ENCODE peak calls at places on chromosomes 13 and 19, in eight cellular contexts. One of them, this sample, is unnamed.

GRCh38 chr19:34120846-34121639 is 51.3 kb upstream of the LSM14A start:
- DNase-seq in activated naive CD8-positive, alpha-beta T cell treated with anti-CD3 and anti-CD28 coated beads, Interleukin-2, amount 50 U/mL, for 24 hours: peak; percentile 60
- DNase-seq in right lobe of liver: peak; percentile 30
- DNase-seq in T-helper 17 cell: peak; percentile 27
- DNase-seq in SW 1271: peak; percentile 27
- DNase-seq in fibroblast of the conjunctiva: peak; percentile 33
- DNase-seq in ecto neural progenitor cell: peak; percentile 55
- DNase-seq in NCI-H1436 treated with DMSO at 0.1 percent for 48 hours: no peak
- DNase-seq in this sample: peak; percentile 43

GRCh38 chr13:87274209-87274819 is 396.9 kb upstream of the SLITRK5 start:
- DNase-seq in NCI-H1436 treated with DMSO at 0.1 percent for 48 hours: no peak
- DNase-seq in fibroblast of the conjunctiva: peak; percentile 1
- DNase-seq in SW 1271: peak; percentile 77
- DNase-seq in right lobe of liver: peak; percentile 9
- DNase-seq in ecto neural progenitor cell: peak; percentile 53
- DNase-seq in T-helper 17 cell: no peak
- DNase-seq in activated naive CD8-positive, alpha-beta T cell treated with anti-CD3 and anti-CD28 coated beads, Interleukin-2, amount 50 U/mL, for 24 hours: peak; percentile 27
- DNase-seq in this sample: no peak

GRCh38 chr13:112984954-112985802 is 16.2 kb downstream of the MCF2L start:
- DNase-seq in right lobe of liver: peak; percentile 48
- DNase-seq in activated naive CD8-positive, alpha-beta T cell treated with anti-CD3 and anti-CD28 coated beads, Interleukin-2, amount 50 U/mL, for 24 hours: no peak
- DNase-seq in NCI-H1436 treated with DMSO at 0.1 percent for 48 hours: no peak
- DNase-seq in T-helper 17 cell: no peak
- DNase-seq in fibroblast of the conjunctiva: no peak
- DNase-seq in ecto neural progenitor cell: no peak
- DNase-seq in SW 1271: no peak
- DNase-seq in this sample: no peak

GRCh38 chr19:48635966-48636858 is 967 bp downstream of the DBP start:
- DNase-seq in ecto neural progenitor cell: peak; percentile 62
- DNase-seq in T-helper 17 cell: peak; percentile 33
- DNase-seq in activated naive CD8-positive, alpha-beta T cell treated with anti-CD3 and anti-CD28 coated beads, Interleukin-2, amount 50 U/mL, for 24 hours: no peak
- DNase-seq in fibroblast of the conjunctiva: no peak
- DNase-seq in SW 1271: no peak
- DNase-seq in right lobe of liver: peak; percentile 61
- DNase-seq in NCI-H1436 treated with DMSO at 0.1 percent for 48 hours: no peak
- DNase-seq in this sample: no peak

GRCh38 chr19:6753178-6754031 is 13.8 kb downstream of the SH2D3A start:
- DNase-seq in SW 1271: peak; percentile 36
- DNase-seq in ecto neural progenitor cell: peak; percentile 97
- DNase-seq in activated naive CD8-positive, alpha-beta T cell treated with anti-CD3 and anti-CD28 coated beads, Interleukin-2, amount 50 U/mL, for 24 hours: peak; percentile 88
- DNase-seq in right lobe of liver: peak; percentile 87
- DNase-seq in fibroblast of the conjunctiva: peak; percentile 55
- DNase-seq in NCI-H1436 treated with DMSO at 0.1 percent for 48 hours: no peak
- DNase-seq in T-helper 17 cell: peak; percentile 70
- DNase-seq in this sample: no peak

GRCh38 chr13:99662678-99663077 is 161.4 kb downstream of the TM9SF2 start:
- DNase-seq in SW 1271: no peak
- DNase-seq in activated naive CD8-positive, alpha-beta T cell treated with anti-CD3 and anti-CD28 coated beads, Interleukin-2, amount 50 U/mL, for 24 hours: no peak
- DNase-seq in fibroblast of the conjunctiva: no peak
- DNase-seq in right lobe of liver: no peak
- DNase-seq in NCI-H1436 treated with DMSO at 0.1 percent for 48 hours: no peak
- DNase-seq in T-helper 17 cell: no peak
- DNase-seq in ecto neural progenitor cell: no peak
- DNase-seq in this sample: no peak

GRCh38 chr19:507286-508203 is at the start of gene TPGS1:
- DNase-seq in T-helper 17 cell: peak; percentile 76
- DNase-seq in activated naive CD8-positive, alpha-beta T cell treated with anti-CD3 and anti-CD28 coated beads, Interleukin-2, amount 50 U/mL, for 24 hours: peak; percentile 84
- DNase-seq in right lobe of liver: peak; percentile 94
- DNase-seq in ecto neural progenitor cell: peak; percentile 95
- DNase-seq in fibroblast of the conjunctiva: no peak
- DNase-seq in SW 1271: peak; percentile 74
- DNase-seq in NCI-H1436 treated with DMSO at 0.1 percent for 48 hours: no peak
- DNase-seq in this sample: no peak

GRCh38 chr13:113862766-113863510 is 938 bp downstream of the GAS6 start:
- DNase-seq in NCI-H1436 treated with DMSO at 0.1 percent for 48 hours: no peak
- DNase-seq in activated naive CD8-positive, alpha-beta T cell treated with anti-CD3 and anti-CD28 coated beads, Interleukin-2, amount 50 U/mL, for 24 hours: no peak
- DNase-seq in ecto neural progenitor cell: peak; percentile 72
- DNase-seq in T-helper 17 cell: no peak
- DNase-seq in right lobe of liver: peak; percentile 64
- DNase-seq in SW 1271: no peak
- DNase-seq in fibroblast of the conjunctiva: no peak
- DNase-seq in this sample: no peak

GRCh38 chr19:31144471-31144870 is 204.8 kb downstream of the TSHZ3 start:
- DNase-seq in ecto neural progenitor cell: no peak
- DNase-seq in right lobe of liver: no peak
- DNase-seq in SW 1271: no peak
- DNase-seq in fibroblast of the conjunctiva: no peak
- DNase-seq in T-helper 17 cell: no peak
- DNase-seq in NCI-H1436 treated with DMSO at 0.1 percent for 48 hours: no peak
- DNase-seq in activated naive CD8-positive, alpha-beta T cell treated with anti-CD3 and anti-CD28 coated beads, Interleukin-2, amount 50 U/mL, for 24 hours: no peak
- DNase-seq in this sample: no peak

GRCh38 chr19:16074488-16075365 is 1.6 kb upstream of the TPM4 start:
- DNase-seq in SW 1271: no peak
- DNase-seq in ecto neural progenitor cell: no peak
- DNase-seq in T-helper 17 cell: no peak
- DNase-seq in right lobe of liver: no peak
- DNase-seq in activated naive CD8-positive, alpha-beta T cell treated with anti-CD3 and anti-CD28 coated beads, Interleukin-2, amount 50 U/mL, for 24 hours: no peak
- DNase-seq in fibroblast of the conjunctiva: no peak
- DNase-seq in NCI-H1436 treated with DMSO at 0.1 percent for 48 hours: no peak
- DNase-seq in this sample: no peak

GRCh38 chr13:38202730-38203129 is 146.9 kb upstream of the UFM1 start:
- DNase-seq in T-helper 17 cell: no peak
- DNase-seq in fibroblast of the conjunctiva: no peak
- DNase-seq in right lobe of liver: no peak
- DNase-seq in ecto neural progenitor cell: no peak
- DNase-seq in SW 1271: no peak
- DNase-seq in NCI-H1436 treated with DMSO at 0.1 percent for 48 hours: no peak
- DNase-seq in activated naive CD8-positive, alpha-beta T cell treated with anti-CD3 and anti-CD28 coated beads, Interleukin-2, amount 50 U/mL, for 24 hours: no peak
- DNase-seq in this sample: no peak

GRCh38 chr13:45705936-45706335 is 3.8 kb downstream of the CBY2 start:
- DNase-seq in activated naive CD8-positive, alpha-beta T cell treated with anti-CD3 and anti-CD28 coated beads, Interleukin-2, amount 50 U/mL, for 24 hours: no peak
- DNase-seq in ecto neural progenitor cell: no peak
- DNase-seq in right lobe of liver: no peak
- DNase-seq in SW 1271: no peak
- DNase-seq in NCI-H1436 treated with DMSO at 0.1 percent for 48 hours: no peak
- DNase-seq in fibroblast of the conjunctiva: no peak
- DNase-seq in T-helper 17 cell: no peak
- DNase-seq in this sample: no peak

GRCh38 chr19:15759962-15760565 is 22.3 kb downstream of the OR10H3 start:
- DNase-seq in NCI-H1436 treated with DMSO at 0.1 percent for 48 hours: no peak
- DNase-seq in activated naive CD8-positive, alpha-beta T cell treated with anti-CD3 and anti-CD28 coated beads, Interleukin-2, amount 50 U/mL, for 24 hours: no peak
- DNase-seq in fibroblast of the conjunctiva: no peak
- DNase-seq in ecto neural progenitor cell: no peak
- DNase-seq in right lobe of liver: peak; percentile 29
- DNase-seq in T-helper 17 cell: no peak
- DNase-seq in SW 1271: no peak
- DNase-seq in this sample: no peak

GRCh38 chr13:99985243-99985874 is 3.8 kb downstream of the ZIC2 start:
- DNase-seq in right lobe of liver: no peak
- DNase-seq in ecto neural progenitor cell: no peak
- DNase-seq in SW 1271: no peak
- DNase-seq in activated naive CD8-positive, alpha-beta T cell treated with anti-CD3 and anti-CD28 coated beads, Interleukin-2, amount 50 U/mL, for 24 hours: no peak
- DNase-seq in fibroblast of the conjunctiva: no peak
- DNase-seq in NCI-H1436 treated with DMSO at 0.1 percent for 48 hours: no peak
- DNase-seq in T-helper 17 cell: no peak
- DNase-seq in this sample: no peak

GRCh38 chr13:80086304-80086721 is 254.6 kb downstream of the SPRY2 start:
- DNase-seq in NCI-H1436 treated with DMSO at 0.1 percent for 48 hours: no peak
- DNase-seq in SW 1271: no peak
- DNase-seq in activated naive CD8-positive, alpha-beta T cell treated with anti-CD3 and anti-CD28 coated beads, Interleukin-2, amount 50 U/mL, for 24 hours: no peak
- DNase-seq in right lobe of liver: no peak
- DNase-seq in fibroblast of the conjunctiva: no peak
- DNase-seq in T-helper 17 cell: no peak
- DNase-seq in ecto neural progenitor cell: no peak
- DNase-seq in this sample: no peak

GRCh38 chr13:101326710-101327109 is 89.6 kb downstream of the NALCN start:
- DNase-seq in T-helper 17 cell: no peak
- DNase-seq in fibroblast of the conjunctiva: no peak
- DNase-seq in activated naive CD8-positive, alpha-beta T cell treated with anti-CD3 and anti-CD28 coated beads, Interleukin-2, amount 50 U/mL, for 24 hours: no peak
- DNase-seq in right lobe of liver: no peak
- DNase-seq in SW 1271: no peak
- DNase-seq in NCI-H1436 treated with DMSO at 0.1 percent for 48 hours: no peak
- DNase-seq in ecto neural progenitor cell: no peak
- DNase-seq in this sample: no peak